ENCODE peak calls at places on chromosomes 6 and 20, in five cellular contexts. Y is neuronal stem cell, E is mesenchymal stem cell, X is mesendoderm, K is H1. J is an unnamed sample.

GRCh38 chr6:119312875-119313338 is 36.7 kb downstream of the MAN1A1 start:
- DNase-seq in Y (no peak), K (no peak), E (no peak), X (peak), J (no peak)

GRCh38 chr6:121849477-121849876 is 414.0 kb downstream of the GJA1 start:
- DNase-seq in Y (peak), E (peak), K (peak), X (peak), J (peak)

GRCh38 chr20:17873410-17874270 is 95.0 kb downstream of the SNX5 start:
- DNase-seq in Y (no peak), K (no peak), E (peak), X (no peak), J (peak)

GRCh38 chr20:50580016-50580747 is 70.0 kb downstream of the PTPN1 start:
- DNase-seq in Y (peak), E (peak), X (peak), K (peak), J (peak)

GRCh38 chr6:73586416-73586974 is 65.7 kb upstream of the EEF1A1 start:
- DNase-seq in Y (no peak), E (peak), X (no peak), K (no peak), J (no peak)

GRCh38 chr20:37194616-37195015 is 15.3 kb upstream of the MROH8 start:
- DNase-seq in K (no peak), X (no peak), E (no peak), Y (no peak), J (no peak)

GRCh38 chr6:1792989-1793388 is 183.3 kb downstream of the FOXC1 start:
- DNase-seq in Y (no peak), E (peak), X (peak), K (no peak), J (peak)

GRCh38 chr6:137740967-137741761 is 125.9 kb upstream of the TNFAIP3 start:
- DNase-seq in X (peak), E (no peak), Y (no peak), K (peak), J (peak)

GRCh38 chr6:164286021-164286420 is 871.5 kb downstream of the QKI start:
- DNase-seq in K (no peak), E (no peak), Y (no peak), X (no peak), J (no peak)

GRCh38 chr6:9540534-9541126 is 874.2 kb downstream of the TFAP2A start:
- DNase-seq in Y (peak), X (peak), E (peak), K (no peak), J (no peak)

GRCh38 chr6:3844097-3844463 is 5.1 kb upstream of the FAM50B start:
- DNase-seq in K (no peak), X (no peak), Y (no peak), E (peak), J (no peak)

GRCh38 chr6:139027620-139028182 is 844 bp upstream of the ABRACL start:
- DNase-seq in Y (no peak), K (peak), E (peak), X (peak), J (peak)

GRCh38 chr20:62706344-62706743 is 2.3 kb upstream of the NTSR1 start:
- DNase-seq in X (no peak), K (no peak), Y (no peak), E (no peak), J (no peak)

GRCh38 chr6:35026434-35027222 is 114.5 kb downstream of the TCP11 start:
- DNase-seq in X (no peak), Y (no peak), K (no peak), E (no peak), J (no peak)

GRCh38 chr20:48294942-48295341 is 509.7 kb upstream of the SULF2 start:
- DNase-seq in Y (peak), X (peak), E (peak), K (no peak), J (no peak)

GRCh38 chr6:10268111-10268510 is 146.8 kb downstream of the TFAP2A start:
- DNase-seq in X (no peak), Y (peak), E (no peak), K (no peak), J (peak)

GRCh38 chr6:31068738-31069340 is 43.5 kb downstream of the C6orf15 start:
- DNase-seq in K (peak), Y (peak), E (peak), X (peak), J (peak)

GRCh38 chr6:135411339-135411738 is 86.2 kb downstream of the AHI1 start:
- DNase-seq in X (no peak), Y (no peak), K (no peak), E (peak), J (no peak)

GRCh38 chr6:12103158-12103557 is 91.0 kb downstream of the HIVEP1 start:
- DNase-seq in K (no peak), Y (no peak), X (peak), E (no peak), J (no peak)

GRCh38 chr6:131948221-131948661 is 2.9 kb downstream of the CCN2 start:
- DNase-seq in X (peak), K (no peak), Y (no peak), E (peak), J (no peak)

GRCh38 chr6:123127807-123128206 is 131.8 kb downstream of the CLVS2 start:
- DNase-seq in E (no peak), K (no peak), Y (no peak), X (no peak), J (no peak)

GRCh38 chr6:158032354-158032733 is 50.7 kb downstream of the SYNJ2 start:
- DNase-seq in X (no peak), Y (no peak), E (no peak), K (no peak), J (no peak)

GRCh38 chr20:35870541-35871307 is 83.6 kb downstream of the SCAND1 start:
- DNase-seq in E (peak), Y (no peak), K (no peak), X (no peak), J (no peak)

GRCh38 chr20:8357703-8358102 is 225.6 kb downstream of the PLCB1 start:
- DNase-seq in X (no peak), K (no peak), E (no peak), Y (no peak), J (no peak)
- H2AK5ac ChIP-seq in X (no peak), K (no peak), E (no peak), Y (no peak), J (no peak)

DNA sequence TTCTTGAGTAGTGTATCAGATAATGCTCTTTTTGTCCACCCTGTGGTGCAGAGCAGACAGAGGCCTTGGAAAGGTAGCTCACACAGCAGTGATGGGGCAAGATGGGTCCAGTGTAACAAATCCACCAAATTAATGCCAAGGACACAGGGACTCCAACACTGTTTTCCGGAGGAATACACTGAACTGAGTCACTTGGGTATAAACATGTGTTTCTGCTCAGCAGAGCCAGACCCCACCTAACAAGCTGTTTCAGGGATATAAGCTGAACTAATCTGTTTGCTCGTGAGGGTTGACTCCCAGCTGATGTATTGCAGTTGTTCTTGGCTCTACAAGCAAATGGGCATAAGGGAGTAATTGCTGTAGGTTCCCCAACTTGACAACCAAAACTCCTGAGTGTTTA is 50.1 kb upstream of the ADGRF1 start:
- DNase-seq in X (no peak), Y (no peak), K (no peak), E (peak), J (no peak)
- H2AK5ac ChIP-seq in X (no peak), Y (no peak), K (no peak), E (no peak), J (no peak)

GRCh38 chr6:42221546-42221945 is 3.9 kb upstream of the MRPS10 start:
- DNase-seq in K (no peak), Y (no peak), E (no peak), X (no peak), J (no peak)

GRCh38 chr6:42220754-42221153 is 3.1 kb upstream of the MRPS10 start:
- DNase-seq in X (no peak), K (no peak), Y (no peak), E (no peak), J (no peak)

GRCh38 chr6:42217165-42217522 is 517 bp downstream of the MRPS10 start:
- DNase-seq in E (no peak), X (no peak), K (no peak), Y (no peak), J (no peak)

GRCh38 chr6:42222450-42222849 is 4.8 kb upstream of the MRPS10 start:
- DNase-seq in K (no peak), Y (no peak), X (no peak), E (no peak), J (no peak)

GRCh38 chr6:42217523-42218367 is at the start of gene MRPS10:
- DNase-seq in K (peak), Y (peak), E (peak), X (peak), J (peak)
- H2AK5ac ChIP-seq in K (no peak), Y (no peak), E (no peak), X (no peak), J (no peak)

GRCh38 chr20:56617489-56617888 is 11.6 kb upstream of the TFAP2C start:
- DNase-seq in X (no peak), K (no peak), E (no peak), Y (no peak), J (no peak)
- H2AK5ac ChIP-seq in X (no peak), K (no peak), E (no peak), Y (no peak), J (no peak)

DNA sequence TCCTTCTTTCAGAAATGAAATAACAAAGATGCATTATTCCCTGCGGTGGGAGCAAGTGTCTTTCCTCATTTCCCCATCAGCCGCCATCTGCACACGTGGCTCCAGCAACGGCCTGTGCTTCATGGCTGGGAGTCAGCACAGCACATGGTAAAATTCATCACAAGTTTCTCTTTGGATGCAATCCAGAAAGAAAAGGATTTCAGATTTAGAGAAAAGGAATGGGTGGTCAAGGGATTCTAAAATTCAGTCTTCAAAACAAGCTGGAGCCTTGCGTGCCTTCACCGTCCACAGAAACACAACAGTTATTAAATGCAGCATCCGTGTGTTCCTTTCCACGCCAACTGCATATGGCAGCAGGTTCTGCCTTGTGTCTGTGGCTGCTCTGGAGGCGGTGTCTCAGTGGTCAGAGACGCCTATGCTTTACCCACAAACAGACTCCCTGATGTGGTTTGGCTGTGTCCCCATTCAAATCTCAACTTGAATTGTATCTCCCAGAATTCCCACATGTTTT is 107.6 kb downstream of the THBS2 start:
- DNase-seq in Y (no peak), X (no peak), E (no peak), K (no peak), J (no peak)
- H2AK5ac ChIP-seq in Y (no peak), X (no peak), E (no peak), K (no peak), J (no peak)